ENCODE peak calls at places on chromosomes 5 and 9, in five cellular contexts. N, A, U, F and Y are unnamed samples.

GRCh38 chr9:136117291-136118060 is 1.2 kb downstream of the TMEM250 start:
- DNase-seq in A (no peak), F (peak; percentile 56), U (no peak), N (no peak), Y (no peak)

GRCh38 chr9:121660876-121661275 is 9.4 kb downstream of the DAB2IP start:
- DNase-seq in U (no peak), N (no peak), F (no peak), A (no peak), Y (no peak)

GRCh38 chr9:136197372-136197875 is 7.5 kb downstream of the LHX3 start:
- DNase-seq in F (no peak), A (no peak), N (no peak), U (no peak), Y (no peak)

GRCh38 chr5:33968133-33969005 is 16.1 kb downstream of the SLC45A2 start:
- DNase-seq in A (no peak), F (no peak), N (no peak), U (no peak), Y (no peak)

GRCh38 chr9:97853844-97854695 is 1.0 kb downstream of the FOXE1 start:
- DNase-seq in F (no peak), A (no peak), U (peak; percentile 65), N (no peak), Y (no peak)

GRCh38 chr9:34376596-34377401 is at the start of gene MYORG:
- DNase-seq in F (peak; percentile 94), A (peak; percentile 100), U (peak; percentile 99), N (peak; percentile 94), Y (peak; percentile 93)

GRCh38 chr9:31168161-31168560 is 1216.3 kb upstream of the ACO1 start:
- DNase-seq in A (no peak), F (no peak), U (no peak), N (no peak), Y (no peak)

GRCh38 chr9:76394896-76395244 is 644 bp upstream of the RFK start:
- DNase-seq in N (peak; percentile 43), U (no peak), F (peak; percentile 74), A (peak; percentile 81), Y (peak; percentile 58)

GRCh38 chr9:18694959-18695668 is 221.2 kb downstream of the ADAMTSL1 start:
- DNase-seq in U (no peak), N (no peak), F (no peak), A (no peak), Y (no peak)

GRCh38 chr5:91378683-91379601 is 4.2 kb downstream of the ARRDC3 start:
- DNase-seq in U (no peak), A (no peak), F (no peak), N (no peak), Y (no peak)

GRCh38 chr9:137174722-137175293 is 3.0 kb upstream of the TMEM210 start:
- DNase-seq in N (no peak), F (no peak), U (no peak), A (no peak), Y (no peak)

GRCh38 chr9:99259231-99259918 is 37.3 kb downstream of the SEC61B start:
- DNase-seq in A (peak; percentile 69), U (peak; percentile 93), N (no peak), F (peak; percentile 20), Y (peak; percentile 91)

GRCh38 chr9:129930743-129931142 is 95.5 kb downstream of the USP20 start:
- DNase-seq in A (no peak), U (no peak), N (no peak), F (no peak), Y (no peak)

GRCh38 chr5:80245986-80246781 is 9.7 kb downstream of the SERINC5 start:
- DNase-seq in U (no peak), N (no peak), F (no peak), A (no peak), Y (no peak)

GRCh38 chr5:123807177-123807900 is 295.4 kb downstream of the CSNK1G3 start:
- DNase-seq in U (no peak), F (no peak), A (no peak), N (no peak), Y (no peak)

GRCh38 chr9:5633243-5633642 is 4.3 kb downstream of the RIC1 start:
- DNase-seq in U (no peak), F (peak; percentile 44), N (no peak), A (no peak), Y (no peak)

GRCh38 chr5:14034991-14035390 is 90.5 kb upstream of the DNAH5 start:
- DNase-seq in U (no peak), F (no peak), N (no peak), A (no peak), Y (no peak)

GRCh38 chr9:3962467-3962866 is 337.4 kb downstream of the GLIS3 start:
- DNase-seq in F (no peak), N (no peak), A (no peak), U (no peak), Y (no peak)

GRCh38 chr5:116402235-116402634 is 172.4 kb downstream of the SEMA6A start:
- DNase-seq in N (no peak), U (no peak), A (no peak), F (no peak), Y (no peak)

GRCh38 chr9:132031467-132031866 is 48.2 kb downstream of the MED27 start:
- DNase-seq in F (no peak), A (no peak), U (no peak), N (no peak), Y (no peak)

GRCh38 chr9:132030626-132031325 is 48.9 kb downstream of the MED27 start:
- DNase-seq in U (no peak), A (no peak), N (no peak), F (no peak), Y (no peak)

GRCh38 chr9:132032584-132032945 is 47.1 kb downstream of the MED27 start:
- DNase-seq in A (no peak), F (no peak), U (peak; percentile 71), N (no peak), Y (no peak)

GRCh38 chr9:132035679-132036078 is 44.0 kb downstream of the MED27 start:
- DNase-seq in N (no peak), A (no peak), F (no peak), U (no peak), Y (no peak)

DNA sequence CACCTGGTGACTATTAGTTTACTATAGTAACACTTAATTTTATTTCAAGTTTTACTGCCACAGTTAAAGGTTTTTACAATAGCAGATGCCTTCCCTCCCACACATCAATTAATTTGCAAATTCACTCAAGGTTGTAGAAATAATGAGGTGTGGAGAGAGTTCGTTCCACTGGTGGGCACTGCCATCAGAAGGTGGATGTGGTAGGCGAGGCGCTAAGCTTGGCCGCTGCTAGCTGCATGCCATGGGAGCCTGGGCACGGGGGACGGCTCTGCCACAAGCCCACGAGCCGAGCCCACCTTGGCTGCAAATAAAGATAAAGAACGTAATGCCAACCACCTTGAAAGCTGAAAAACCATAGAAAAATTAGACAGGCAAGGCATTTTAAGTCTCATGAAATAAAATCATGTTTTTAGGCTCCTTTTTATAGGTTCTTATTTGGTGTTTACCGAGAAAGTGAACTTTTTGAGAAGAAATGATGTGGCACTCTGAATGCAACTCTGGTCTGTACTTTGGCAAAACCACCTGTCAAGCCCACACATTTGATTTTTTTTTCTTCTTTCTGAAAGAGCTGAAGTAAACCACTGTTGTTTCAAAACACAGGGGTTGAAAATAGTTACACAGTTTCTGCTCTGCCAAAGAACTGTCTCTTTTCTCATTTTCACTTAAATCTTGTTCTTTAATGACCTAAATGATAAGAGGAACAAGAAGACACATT is 47.6 kb downstream of the MED27 start:
- DNase-seq in A (no peak), N (no peak), U (no peak), F (no peak), Y (no peak)
- H3K4me1 ChIP-seq in A (no peaks in the 10 kb centered on the region), N (peaks cover 2% of the 10 kb centered on the region), U (peaks cover 10% of the 10 kb centered on the region), F (peaks cover 3% of the 10 kb centered on the region), Y (no peaks in the 10 kb centered on the region)

GRCh38 chr5:162227075-162227474 is 159.5 kb downstream of the GABRG2 start:
- DNase-seq in F (no peak), A (no peak), N (no peak), U (no peak), Y (no peak)
- TF ChIP-seq CTCF in F (no peak), A (no peak), N (no peak), U (no peak), Y (no peak)

GRCh38 chr5:110255194-110255593 is 471.3 kb downstream of the TMEM232 start:
- DNase-seq in A (no peak), U (no peak), N (no peak), F (no peak), Y (no peak)
- H3K4me1 ChIP-seq in A (peaks cover 4% of the 10 kb centered on the region), U (no peaks in the 10 kb centered on the region), N (no peaks in the 10 kb centered on the region), F (no peaks in the 10 kb centered on the region), Y (no peaks in the 10 kb centered on the region)

GRCh38 chr5:107295914-107296313 is 374.8 kb downstream of the EFNA5 start:
- DNase-seq in F (no peak), U (no peak), A (no peak), N (no peak), Y (no peak)

GRCh38 chr5:107293551-107293950 is 377.2 kb downstream of the EFNA5 start:
- DNase-seq in F (no peak), A (no peak), U (no peak), N (no peak), Y (no peak)

GRCh38 chr5:107294669-107295068 is 376.1 kb downstream of the EFNA5 start:
- DNase-seq in U (no peak), A (no peak), N (no peak), F (no peak), Y (no peak)

GRCh38 chr5:107296572-107296971 is 374.2 kb downstream of the EFNA5 start:
- DNase-seq in U (no peak), A (no peak), F (no peak), N (no peak), Y (no peak)

DNA sequence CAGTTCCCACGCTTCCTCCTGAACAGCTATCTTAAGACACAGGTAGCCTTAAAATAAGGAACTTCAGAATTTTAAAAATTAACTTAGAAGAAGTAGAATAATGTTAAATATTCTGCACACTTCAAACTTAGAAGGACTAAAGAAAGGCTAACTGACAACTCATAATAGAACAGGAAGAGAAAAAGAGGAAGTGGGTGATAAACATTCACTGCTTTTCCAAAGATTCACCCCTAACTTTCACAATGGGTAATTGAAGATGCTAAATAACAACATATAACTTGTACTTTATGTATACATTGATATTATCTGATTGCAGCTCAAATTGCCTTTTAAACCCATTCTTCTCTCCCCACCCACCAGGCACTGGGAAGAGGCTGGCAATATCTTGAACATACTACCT is 376.6 kb downstream of the EFNA5 start:
- DNase-seq in N (no peak), A (no peak), U (no peak), F (no peak), Y (no peak)
- TF ChIP-seq CTCF in N (no peak), A (no peak), U (no peak), F (no peak), Y (no peak)

DNA sequence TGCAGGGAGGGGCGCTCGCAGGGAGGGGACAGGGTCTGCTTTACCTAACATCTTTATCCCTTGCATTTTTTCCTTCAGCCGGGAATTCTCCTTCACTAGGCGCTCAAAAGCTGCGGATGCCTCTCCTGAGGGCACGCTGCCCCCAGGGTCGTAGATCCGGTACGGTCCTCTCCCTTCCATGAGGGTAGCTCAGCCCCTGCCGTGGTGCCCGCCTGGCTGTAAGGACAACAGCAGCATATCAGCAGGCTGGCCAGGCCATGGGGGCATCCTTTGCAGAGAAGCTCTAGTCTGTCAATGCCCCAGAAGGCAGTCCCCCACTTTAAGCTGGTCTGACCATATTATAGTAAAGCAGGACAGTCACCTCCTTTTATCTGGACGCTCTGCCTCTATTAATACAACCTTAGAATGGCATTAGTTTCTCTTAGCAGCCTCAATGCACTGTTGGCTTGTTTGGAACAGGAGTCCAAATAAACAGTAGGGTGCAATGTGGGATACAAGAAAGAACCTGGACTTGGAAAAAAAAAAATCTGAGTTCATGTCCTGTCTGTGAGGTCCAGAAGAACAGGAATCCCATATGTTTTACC is 15.8 kb downstream of the TNIP1 start:
- DNase-seq in N (no peak), A (no peak), U (no peak), F (no peak), Y (no peak)
- H3K4me1 ChIP-seq in N (peaks cover 13% of the 10 kb centered on the region), A (peaks cover 77% of the 10 kb centered on the region), U (peaks cover 67% of the 10 kb centered on the region), F (peaks cover 20% of the 10 kb centered on the region), Y (peaks cover 59% of the 10 kb centered on the region)

GRCh38 chr5:19608434-19608833 is 379.6 kb downstream of the CDH18 start:
- DNase-seq in F (no peak), U (no peak), A (no peak), N (no peak), Y (no peak)
- TF ChIP-seq CTCF in F (no peak), U (peak; percentile 15), A (no peak), N (no peak), Y (no peak)